ENCODE peak calls at places on chromosome 1, in nine cellular contexts. One of them, this sample, is unnamed.
A peak's percentile ranks its signal among the peaks of the same experiment; 100 is the strongest.

GRCh38 chr1:151134396-151134795 is 12.0 kb downstream of the SEMA6C start:
- DNase-seq in progenitor cell of endocrine pancreas: no peak
- DNase-seq in fibroblast of the aortic adventitia: no peak
- DNase-seq in HCEC 1CT: no peak
- DNase-seq in AG20443: no peak
- DNase-seq in neural crest cell: no peak
- DNase-seq in stimulated activated naive CD8-positive, alpha-beta T cell treated with anti-CD3 and anti-CD28 coated beads, Interleukin-15, amount 100 ng/mL, for 72 hours: no peak
- DNase-seq in stimulated activated CD4-positive, alpha-beta T cell treated with anti-CD3 and anti-CD28 coated beads, Interleukin-4, amount 100 ng/mL, for 4 hours: no peak
- DNase-seq in CD4-positive, alpha-beta memory T cell: no peak
- DNase-seq in this sample: no peak

GRCh38 chr1:99589186-99589636 is 56.7 kb upstream of the PALMD start:
- DNase-seq in neural crest cell: no peak
- DNase-seq in stimulated activated naive CD8-positive, alpha-beta T cell treated with anti-CD3 and anti-CD28 coated beads, Interleukin-15, amount 100 ng/mL, for 72 hours: no peak
- DNase-seq in CD4-positive, alpha-beta memory T cell: no peak
- DNase-seq in AG20443: no peak
- DNase-seq in fibroblast of the aortic adventitia: no peak
- DNase-seq in stimulated activated CD4-positive, alpha-beta T cell treated with anti-CD3 and anti-CD28 coated beads, Interleukin-4, amount 100 ng/mL, for 4 hours: no peak
- DNase-seq in progenitor cell of endocrine pancreas: no peak
- DNase-seq in HCEC 1CT: no peak
- DNase-seq in this sample: no peak

GRCh38 chr1:179632868-179633267 is 41.2 kb downstream of the TDRD5 start:
- DNase-seq in HCEC 1CT: no peak
- DNase-seq in progenitor cell of endocrine pancreas: no peak
- DNase-seq in fibroblast of the aortic adventitia: no peak
- DNase-seq in stimulated activated naive CD8-positive, alpha-beta T cell treated with anti-CD3 and anti-CD28 coated beads, Interleukin-15, amount 100 ng/mL, for 72 hours: no peak
- DNase-seq in neural crest cell: no peak
- DNase-seq in stimulated activated CD4-positive, alpha-beta T cell treated with anti-CD3 and anti-CD28 coated beads, Interleukin-4, amount 100 ng/mL, for 4 hours: no peak
- DNase-seq in AG20443: no peak
- DNase-seq in CD4-positive, alpha-beta memory T cell: no peak
- DNase-seq in this sample: no peak

GRCh38 chr1:224676613-224677012 is 60.5 kb downstream of the CNIH3 start:
- DNase-seq in CD4-positive, alpha-beta memory T cell: no peak
- DNase-seq in neural crest cell: no peak
- DNase-seq in stimulated activated CD4-positive, alpha-beta T cell treated with anti-CD3 and anti-CD28 coated beads, Interleukin-4, amount 100 ng/mL, for 4 hours: no peak
- DNase-seq in fibroblast of the aortic adventitia: no peak
- DNase-seq in AG20443: no peak
- DNase-seq in stimulated activated naive CD8-positive, alpha-beta T cell treated with anti-CD3 and anti-CD28 coated beads, Interleukin-15, amount 100 ng/mL, for 72 hours: no peak
- DNase-seq in progenitor cell of endocrine pancreas: no peak
- DNase-seq in HCEC 1CT: no peak
- DNase-seq in this sample: no peak

GRCh38 chr1:11746795-11747487 is 11.0 kb downstream of the AGTRAP start:
- DNase-seq in HCEC 1CT: no peak
- DNase-seq in CD4-positive, alpha-beta memory T cell: no peak
- DNase-seq in stimulated activated naive CD8-positive, alpha-beta T cell treated with anti-CD3 and anti-CD28 coated beads, Interleukin-15, amount 100 ng/mL, for 72 hours: no peak
- DNase-seq in AG20443: no peak
- DNase-seq in progenitor cell of endocrine pancreas: no peak
- DNase-seq in neural crest cell: no peak
- DNase-seq in stimulated activated CD4-positive, alpha-beta T cell treated with anti-CD3 and anti-CD28 coated beads, Interleukin-4, amount 100 ng/mL, for 4 hours: no peak
- DNase-seq in fibroblast of the aortic adventitia: no peak
- DNase-seq in this sample: no peak

GRCh38 chr1:247212914-247213617 is 41.2 kb upstream of the ZNF124 start:
- DNase-seq in HCEC 1CT: no peak
- DNase-seq in stimulated activated CD4-positive, alpha-beta T cell treated with anti-CD3 and anti-CD28 coated beads, Interleukin-4, amount 100 ng/mL, for 4 hours: no peak
- DNase-seq in progenitor cell of endocrine pancreas: no peak
- DNase-seq in CD4-positive, alpha-beta memory T cell: no peak
- DNase-seq in stimulated activated naive CD8-positive, alpha-beta T cell treated with anti-CD3 and anti-CD28 coated beads, Interleukin-15, amount 100 ng/mL, for 72 hours: no peak
- DNase-seq in fibroblast of the aortic adventitia: peak; percentile 3
- DNase-seq in neural crest cell: no peak
- DNase-seq in AG20443: no peak
- DNase-seq in this sample: no peak

GRCh38 chr1:2375923-2376260 is 15.5 kb downstream of the MORN1 start:
- DNase-seq in stimulated activated naive CD8-positive, alpha-beta T cell treated with anti-CD3 and anti-CD28 coated beads, Interleukin-15, amount 100 ng/mL, for 72 hours: no peak
- DNase-seq in CD4-positive, alpha-beta memory T cell: no peak
- DNase-seq in stimulated activated CD4-positive, alpha-beta T cell treated with anti-CD3 and anti-CD28 coated beads, Interleukin-4, amount 100 ng/mL, for 4 hours: no peak
- DNase-seq in progenitor cell of endocrine pancreas: no peak
- DNase-seq in AG20443: no peak
- DNase-seq in fibroblast of the aortic adventitia: no peak
- DNase-seq in HCEC 1CT: no peak
- DNase-seq in neural crest cell: no peak
- DNase-seq in this sample: no peak

GRCh38 chr1:153277852-153278251 is 18.4 kb downstream of the LORICRIN start:
- DNase-seq in CD4-positive, alpha-beta memory T cell: peak; percentile 25
- DNase-seq in stimulated activated naive CD8-positive, alpha-beta T cell treated with anti-CD3 and anti-CD28 coated beads, Interleukin-15, amount 100 ng/mL, for 72 hours: peak; percentile 42
- DNase-seq in AG20443: no peak
- DNase-seq in stimulated activated CD4-positive, alpha-beta T cell treated with anti-CD3 and anti-CD28 coated beads, Interleukin-4, amount 100 ng/mL, for 4 hours: peak; percentile 28
- DNase-seq in neural crest cell: no peak
- DNase-seq in progenitor cell of endocrine pancreas: no peak
- DNase-seq in HCEC 1CT: no peak
- DNase-seq in fibroblast of the aortic adventitia: no peak
- DNase-seq in this sample: no peak

GRCh38 chr1:26938659-26939025 is 17.1 kb downstream of the NUDC start:
- DNase-seq in stimulated activated naive CD8-positive, alpha-beta T cell treated with anti-CD3 and anti-CD28 coated beads, Interleukin-15, amount 100 ng/mL, for 72 hours: no peak
- DNase-seq in neural crest cell: no peak
- DNase-seq in CD4-positive, alpha-beta memory T cell: no peak
- DNase-seq in HCEC 1CT: no peak
- DNase-seq in AG20443: no peak
- DNase-seq in stimulated activated CD4-positive, alpha-beta T cell treated with anti-CD3 and anti-CD28 coated beads, Interleukin-4, amount 100 ng/mL, for 4 hours: no peak
- DNase-seq in progenitor cell of endocrine pancreas: no peak
- DNase-seq in fibroblast of the aortic adventitia: no peak
- DNase-seq in this sample: no peak

GRCh38 chr1:174701565-174701964 is 253.8 kb downstream of the GPR52 start:
- DNase-seq in neural crest cell: no peak
- DNase-seq in AG20443: no peak
- DNase-seq in stimulated activated naive CD8-positive, alpha-beta T cell treated with anti-CD3 and anti-CD28 coated beads, Interleukin-15, amount 100 ng/mL, for 72 hours: no peak
- DNase-seq in HCEC 1CT: no peak
- DNase-seq in progenitor cell of endocrine pancreas: no peak
- DNase-seq in CD4-positive, alpha-beta memory T cell: no peak
- DNase-seq in stimulated activated CD4-positive, alpha-beta T cell treated with anti-CD3 and anti-CD28 coated beads, Interleukin-4, amount 100 ng/mL, for 4 hours: no peak
- DNase-seq in fibroblast of the aortic adventitia: no peak
- DNase-seq in this sample: no peak

GRCh38 chr1:162605225-162605927 is 26.9 kb upstream of the DDR2 start:
- DNase-seq in AG20443: peak; percentile 67
- DNase-seq in stimulated activated CD4-positive, alpha-beta T cell treated with anti-CD3 and anti-CD28 coated beads, Interleukin-4, amount 100 ng/mL, for 4 hours: no peak
- DNase-seq in stimulated activated naive CD8-positive, alpha-beta T cell treated with anti-CD3 and anti-CD28 coated beads, Interleukin-15, amount 100 ng/mL, for 72 hours: no peak
- DNase-seq in CD4-positive, alpha-beta memory T cell: no peak
- DNase-seq in progenitor cell of endocrine pancreas: no peak
- DNase-seq in fibroblast of the aortic adventitia: peak; percentile 94
- DNase-seq in HCEC 1CT: peak; percentile 98
- DNase-seq in neural crest cell: no peak
- DNase-seq in this sample: no peak

GRCh38 chr1:81760487-81761097 is 40.1 kb upstream of the ADGRL2 start:
- DNase-seq in HCEC 1CT: peak; percentile 44
- DNase-seq in CD4-positive, alpha-beta memory T cell: no peak
- DNase-seq in progenitor cell of endocrine pancreas: no peak
- DNase-seq in AG20443: peak; percentile 28
- DNase-seq in neural crest cell: no peak
- DNase-seq in stimulated activated naive CD8-positive, alpha-beta T cell treated with anti-CD3 and anti-CD28 coated beads, Interleukin-15, amount 100 ng/mL, for 72 hours: no peak
- DNase-seq in fibroblast of the aortic adventitia: peak; percentile 72
- DNase-seq in stimulated activated CD4-positive, alpha-beta T cell treated with anti-CD3 and anti-CD28 coated beads, Interleukin-4, amount 100 ng/mL, for 4 hours: no peak
- DNase-seq in this sample: no peak